ENCODE peak calls at places on chromosomes 6 and 20, in nine cellular contexts. One of them, this sample, is unnamed.

GRCh38 chr20:22106308-22106938 is 401.0 kb downstream of the PAX1 start:
- DNase-seq in GM23248: peak; percentile 61
- DNase-seq in GM12878: no peak
- DNase-seq in astrocyte: no peak
- DNase-seq in hepatocyte: peak; percentile 56
- DNase-seq in mammary epithelial cell: no peak
- DNase-seq in fibroblast of lung: no peak
- DNase-seq in neural progenitor cell: peak; percentile 50
- DNase-seq in MM.1S: peak; percentile 66
- DNase-seq in this sample: peak; percentile 18

GRCh38 chr6:84467296-84467695 is 239.9 kb upstream of the CEP162 start:
- DNase-seq in GM12878: no peak
- DNase-seq in neural progenitor cell: no peak
- DNase-seq in MM.1S: no peak
- DNase-seq in GM23248: no peak
- DNase-seq in hepatocyte: no peak
- DNase-seq in fibroblast of lung: peak; percentile 35
- DNase-seq in mammary epithelial cell: no peak
- DNase-seq in astrocyte: peak; percentile 17
- DNase-seq in this sample: no peak

GRCh38 chr6:149545258-149545753 is 537 bp downstream of the PPIL4 start:
- DNase-seq in astrocyte: peak; percentile 62
- DNase-seq in neural progenitor cell: peak; percentile 36
- DNase-seq in MM.1S: peak; percentile 10
- DNase-seq in fibroblast of lung: peak; percentile 70
- DNase-seq in GM23248: peak; percentile 89
- DNase-seq in GM12878: no peak
- DNase-seq in hepatocyte: peak; percentile 77
- DNase-seq in mammary epithelial cell: no peak
- DNase-seq in this sample: peak; percentile 70

GRCh38 chr6:13788820-13789219 is 25.5 kb downstream of the MCUR1 start:
- DNase-seq in GM12878: no peak
- DNase-seq in astrocyte: no peak
- DNase-seq in neural progenitor cell: no peak
- DNase-seq in fibroblast of lung: no peak
- DNase-seq in mammary epithelial cell: no peak
- DNase-seq in MM.1S: no peak
- DNase-seq in GM23248: no peak
- DNase-seq in hepatocyte: no peak
- DNase-seq in this sample: no peak

GRCh38 chr6:157089258-157089657 is 234.1 kb downstream of the TMEM242 start:
- DNase-seq in GM23248: peak; percentile 68
- DNase-seq in astrocyte: peak; percentile 46
- DNase-seq in neural progenitor cell: peak; percentile 90
- DNase-seq in MM.1S: no peak
- DNase-seq in hepatocyte: peak; percentile 16
- DNase-seq in GM12878: no peak
- DNase-seq in fibroblast of lung: peak; percentile 52
- DNase-seq in mammary epithelial cell: no peak
- DNase-seq in this sample: no peak

GRCh38 chr20:45337367-45338120 is 10.7 kb downstream of the SDC4 start:
- DNase-seq in GM12878: no peak
- DNase-seq in neural progenitor cell: no peak
- DNase-seq in MM.1S: no peak
- DNase-seq in fibroblast of lung: peak; percentile 98
- DNase-seq in mammary epithelial cell: peak; percentile 81
- DNase-seq in GM23248: peak; percentile 97
- DNase-seq in astrocyte: peak; percentile 96
- DNase-seq in hepatocyte: peak; percentile 77
- DNase-seq in this sample: no peak

GRCh38 chr6:15473741-15474161 is 189.1 kb downstream of the DTNBP1 start:
- DNase-seq in hepatocyte: no peak
- DNase-seq in neural progenitor cell: no peak
- DNase-seq in mammary epithelial cell: peak; percentile 64
- DNase-seq in astrocyte: peak; percentile 86
- DNase-seq in MM.1S: no peak
- DNase-seq in fibroblast of lung: peak; percentile 86
- DNase-seq in GM12878: no peak
- DNase-seq in GM23248: peak; percentile 88
- DNase-seq in this sample: no peak

GRCh38 chr6:166908812-166909211 is 47.5 kb downstream of the RNASET2 start:
- DNase-seq in GM23248: no peak
- DNase-seq in neural progenitor cell: no peak
- DNase-seq in mammary epithelial cell: no peak
- DNase-seq in astrocyte: no peak
- DNase-seq in GM12878: no peak
- DNase-seq in MM.1S: no peak
- DNase-seq in fibroblast of lung: no peak
- DNase-seq in hepatocyte: no peak
- DNase-seq in this sample: no peak

GRCh38 chr6:149500085-149500484 is 15.3 kb upstream of the ZC3H12D start:
- DNase-seq in neural progenitor cell: no peak
- DNase-seq in mammary epithelial cell: no peak
- DNase-seq in hepatocyte: no peak
- DNase-seq in fibroblast of lung: no peak
- DNase-seq in astrocyte: no peak
- DNase-seq in GM12878: no peak
- DNase-seq in GM23248: no peak
- DNase-seq in MM.1S: no peak
- DNase-seq in this sample: no peak

GRCh38 chr6:74222768-74223321 is 526.8 kb downstream of the CD109 start:
- DNase-seq in MM.1S: no peak
- DNase-seq in mammary epithelial cell: no peak
- DNase-seq in GM12878: no peak
- DNase-seq in hepatocyte: no peak
- DNase-seq in astrocyte: peak; percentile 21
- DNase-seq in fibroblast of lung: peak; percentile 25
- DNase-seq in GM23248: peak; percentile 9
- DNase-seq in neural progenitor cell: peak; percentile 58
- DNase-seq in this sample: no peak

GRCh38 chr6:152091851-152092341 is 284.4 kb downstream of the ESR1 start:
- DNase-seq in fibroblast of lung: peak; percentile 79
- DNase-seq in MM.1S: no peak
- DNase-seq in mammary epithelial cell: peak; percentile 79
- DNase-seq in neural progenitor cell: no peak
- DNase-seq in hepatocyte: no peak
- DNase-seq in astrocyte: peak; percentile 73
- DNase-seq in GM23248: peak; percentile 88
- DNase-seq in GM12878: no peak
- DNase-seq in this sample: no peak

GRCh38 chr6:84220809-84221409 is 6.5 kb downstream of the CEP162 start:
- DNase-seq in mammary epithelial cell: peak; percentile 11
- DNase-seq in fibroblast of lung: no peak
- DNase-seq in hepatocyte: peak; percentile 27
- DNase-seq in neural progenitor cell: peak; percentile 15
- DNase-seq in astrocyte: no peak
- DNase-seq in MM.1S: no peak
- DNase-seq in GM23248: peak; percentile 49
- DNase-seq in GM12878: no peak
- DNase-seq in this sample: peak; percentile 38

GRCh38 chr20:47354710-47355488 is 1.6 kb downstream of the ZMYND8 start:
- DNase-seq in MM.1S: no peak
- DNase-seq in mammary epithelial cell: peak; percentile 24
- DNase-seq in hepatocyte: no peak
- DNase-seq in GM23248: peak; percentile 44
- DNase-seq in fibroblast of lung: peak; percentile 41
- DNase-seq in astrocyte: no peak
- DNase-seq in neural progenitor cell: no peak
- DNase-seq in GM12878: no peak
- DNase-seq in this sample: no peak

GRCh38 chr20:51532577-51533191 is 9.8 kb downstream of the NFATC2 start:
- DNase-seq in fibroblast of lung: peak; percentile 72
- DNase-seq in GM23248: peak; percentile 86
- DNase-seq in GM12878: no peak
- DNase-seq in neural progenitor cell: no peak
- DNase-seq in hepatocyte: no peak
- DNase-seq in astrocyte: peak; percentile 54
- DNase-seq in mammary epithelial cell: no peak
- DNase-seq in MM.1S: no peak
- DNase-seq in this sample: no peak
- H4K20me1 ChIP-seq in fibroblast of lung: no peaks in the 10 kb centered on the region
- H4K20me1 ChIP-seq in GM23248: no peaks in the 10 kb centered on the region
- H4K20me1 ChIP-seq in GM12878: no peaks in the 10 kb centered on the region
- H4K20me1 ChIP-seq in neural progenitor cell: no peaks in the 10 kb centered on the region
- H4K20me1 ChIP-seq in hepatocyte: peaks cover 3% of the 10 kb centered on the region
- H4K20me1 ChIP-seq in astrocyte: peaks cover 3% of the 10 kb centered on the region
- H4K20me1 ChIP-seq in mammary epithelial cell: no peaks in the 10 kb centered on the region
- H4K20me1 ChIP-seq in MM.1S: peaks cover 6% of the 10 kb centered on the region
- H4K20me1 ChIP-seq in this sample: no peaks in the 10 kb centered on the region

GRCh38 chr20:59135093-59135492 is 28.5 kb upstream of the ZNF831 start:
- DNase-seq in hepatocyte: no peak
- DNase-seq in GM23248: no peak
- DNase-seq in astrocyte: no peak
- DNase-seq in fibroblast of lung: no peak
- DNase-seq in MM.1S: no peak
- DNase-seq in GM12878: no peak
- DNase-seq in mammary epithelial cell: peak; percentile 48
- DNase-seq in neural progenitor cell: no peak
- DNase-seq in this sample: no peak

GRCh38 chr20:59139998-59140397 is 23.6 kb upstream of the ZNF831 start:
- DNase-seq in GM23248: no peak
- DNase-seq in hepatocyte: no peak
- DNase-seq in fibroblast of lung: no peak
- DNase-seq in MM.1S: no peak
- DNase-seq in neural progenitor cell: no peak
- DNase-seq in mammary epithelial cell: no peak
- DNase-seq in astrocyte: no peak
- DNase-seq in GM12878: no peak
- DNase-seq in this sample: no peak

GRCh38 chr20:59136027-59136426 is 27.6 kb upstream of the ZNF831 start:
- DNase-seq in MM.1S: no peak
- DNase-seq in astrocyte: no peak
- DNase-seq in mammary epithelial cell: no peak
- DNase-seq in fibroblast of lung: no peak
- DNase-seq in hepatocyte: no peak
- DNase-seq in GM23248: no peak
- DNase-seq in neural progenitor cell: no peak
- DNase-seq in GM12878: no peak
- DNase-seq in this sample: no peak

GRCh38 chr20:59138114-59138602 is 25.5 kb upstream of the ZNF831 start:
- DNase-seq in GM12878: no peak
- DNase-seq in mammary epithelial cell: no peak
- DNase-seq in MM.1S: no peak
- DNase-seq in GM23248: no peak
- DNase-seq in hepatocyte: no peak
- DNase-seq in neural progenitor cell: no peak
- DNase-seq in fibroblast of lung: no peak
- DNase-seq in astrocyte: no peak
- DNase-seq in this sample: no peak

DNA sequence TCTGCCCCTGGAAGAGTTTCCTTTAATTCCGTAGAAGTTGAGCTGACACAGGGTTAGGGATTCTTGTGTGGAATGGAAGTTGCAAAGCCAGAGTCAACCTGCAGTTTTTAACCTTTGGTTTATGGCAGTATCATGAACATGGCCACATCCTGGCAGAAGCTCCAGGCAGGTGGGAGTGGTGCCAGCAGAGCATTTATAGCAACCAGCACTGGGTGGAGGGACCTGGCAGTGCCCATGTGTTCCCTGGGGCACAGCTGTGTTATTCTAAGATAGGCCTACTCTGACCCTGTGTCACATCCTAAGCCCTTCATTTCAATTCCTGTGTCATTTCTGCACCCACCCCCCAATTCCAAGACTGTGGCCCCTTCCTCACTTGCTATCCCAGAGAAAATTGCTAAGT is 26.1 kb upstream of the ZNF831 start:
- DNase-seq in GM12878: no peak
- DNase-seq in astrocyte: no peak
- DNase-seq in neural progenitor cell: no peak
- DNase-seq in mammary epithelial cell: no peak
- DNase-seq in MM.1S: no peak
- DNase-seq in GM23248: no peak
- DNase-seq in hepatocyte: no peak
- DNase-seq in fibroblast of lung: no peak
- DNase-seq in this sample: no peak
- H3K9me3 ChIP-seq in GM12878: no peaks in the 10 kb centered on the region
- H3K9me3 ChIP-seq in astrocyte: peaks cover 5% of the 10 kb centered on the region
- H3K9me3 ChIP-seq in neural progenitor cell: no peaks in the 10 kb centered on the region
- H3K9me3 ChIP-seq in mammary epithelial cell: no peaks in the 10 kb centered on the region
- H3K9me3 ChIP-seq in MM.1S: no peaks in the 10 kb centered on the region
- H3K9me3 ChIP-seq in GM23248: no peaks in the 10 kb centered on the region
- H3K9me3 ChIP-seq in hepatocyte: no peaks in the 10 kb centered on the region
- H3K9me3 ChIP-seq in fibroblast of lung: no peaks in the 10 kb centered on the region
- H3K9me3 ChIP-seq in this sample: no peaks in the 10 kb centered on the region

DNA sequence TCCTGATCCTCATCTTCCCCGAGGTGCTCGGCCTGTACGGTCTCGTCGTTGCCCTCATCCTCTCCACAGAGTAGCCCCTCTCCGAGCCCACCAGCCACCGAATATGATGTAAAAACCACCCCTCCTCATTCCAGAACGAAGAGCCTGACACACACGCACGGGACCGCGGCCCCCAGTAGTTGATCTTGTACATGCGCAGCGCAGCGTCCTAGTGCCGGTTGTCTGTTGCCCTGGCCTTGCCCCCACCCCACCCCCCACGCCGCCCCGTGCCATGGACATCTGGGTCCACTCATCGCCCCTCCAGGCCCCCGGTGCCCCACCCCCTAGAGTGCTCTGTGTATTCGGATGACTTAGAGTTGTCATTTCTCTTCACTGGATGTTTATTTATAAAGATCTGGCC is 5.2 kb upstream of the PRPH2 start:
- DNase-seq in neural progenitor cell: no peak
- DNase-seq in GM12878: no peak
- DNase-seq in hepatocyte: no peak
- DNase-seq in astrocyte: no peak
- DNase-seq in GM23248: peak; percentile 47
- DNase-seq in MM.1S: no peak
- DNase-seq in mammary epithelial cell: no peak
- DNase-seq in fibroblast of lung: no peak
- DNase-seq in this sample: no peak
- H3K27ac ChIP-seq in neural progenitor cell: no peak overlapping the region
- H3K27ac ChIP-seq in GM12878: no peak overlapping the region
- H3K27ac ChIP-seq in hepatocyte: no peak overlapping the region
- H3K27ac ChIP-seq in astrocyte: no peak overlapping the region
- H3K27ac ChIP-seq in GM23248: peak overlapping the region; percentile 91
- H3K27ac ChIP-seq in MM.1S: no peak overlapping the region
- H3K27ac ChIP-seq in mammary epithelial cell: no peak overlapping the region
- H3K27ac ChIP-seq in fibroblast of lung: peak overlapping the region; percentile 84
- H3K27ac ChIP-seq in this sample: no peak overlapping the region

DNA sequence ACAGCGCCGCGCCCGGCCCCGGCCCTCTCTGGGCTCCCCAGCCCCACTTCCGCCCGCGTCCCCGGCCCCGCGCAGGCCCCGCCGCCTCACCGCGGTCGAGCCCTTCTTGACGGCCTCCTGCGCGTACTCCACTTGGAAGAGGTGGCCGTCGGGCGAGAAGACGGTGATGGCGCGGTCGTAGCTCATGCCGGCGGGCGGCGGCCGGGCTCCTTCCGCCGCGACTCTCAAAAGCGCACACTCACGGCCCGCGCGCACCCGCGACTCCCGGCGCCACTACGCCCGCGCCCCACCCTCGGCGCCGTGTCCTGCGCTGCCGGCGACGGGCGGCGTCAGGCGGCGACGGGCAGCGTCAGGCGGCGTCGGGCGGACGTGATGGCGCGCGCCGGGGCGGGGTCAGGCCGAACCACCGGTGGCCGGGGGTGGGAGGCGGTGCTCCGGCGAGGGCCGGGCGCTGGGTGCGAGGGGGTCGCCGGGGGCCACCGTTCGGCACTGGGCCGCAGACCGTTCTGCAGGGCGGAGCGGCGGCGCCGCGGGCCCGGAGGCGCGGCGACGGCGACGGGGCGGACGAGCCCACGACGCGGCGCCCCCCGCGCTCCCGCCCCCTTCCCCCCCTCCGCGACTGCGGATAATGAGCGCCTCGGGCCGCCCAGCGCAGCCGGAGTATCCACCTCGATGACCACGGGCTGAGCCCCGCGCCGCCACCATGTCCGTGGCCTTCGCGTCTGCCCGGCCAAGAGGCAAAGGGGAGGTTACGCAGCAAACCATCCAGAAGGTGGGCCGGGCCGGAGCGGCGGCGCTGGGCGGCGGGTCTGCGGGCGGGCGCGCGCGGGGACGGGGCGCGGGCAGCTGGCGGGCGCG is at the start of the genes PSMA7 and SS18L1:
- DNase-seq in MM.1S: peak; percentile 91
- DNase-seq in neural progenitor cell: peak; percentile 94
- DNase-seq in GM12878: no peak
- DNase-seq in hepatocyte: peak; percentile 96
- DNase-seq in mammary epithelial cell: peak; percentile 86
- DNase-seq in GM23248: peak; percentile 97
- DNase-seq in fibroblast of lung: peak; percentile 87
- DNase-seq in astrocyte: peak; percentile 76
- DNase-seq in this sample: peak; percentile 93
- H4K20me1 ChIP-seq in MM.1S: peaks cover 31% of the 10 kb centered on the region
- H4K20me1 ChIP-seq in neural progenitor cell: peaks cover 84% of the 10 kb centered on the region
- H4K20me1 ChIP-seq in GM12878: peaks cover 16% of the 10 kb centered on the region
- H4K20me1 ChIP-seq in hepatocyte: peaks cover 80% of the 10 kb centered on the region
- H4K20me1 ChIP-seq in mammary epithelial cell: peaks cover 6% of the 10 kb centered on the region
- H4K20me1 ChIP-seq in GM23248: peaks cover 15% of the 10 kb centered on the region
- H4K20me1 ChIP-seq in fibroblast of lung: peaks cover 2% of the 10 kb centered on the region
- H4K20me1 ChIP-seq in astrocyte: peaks cover 79% of the 10 kb centered on the region
- H4K20me1 ChIP-seq in this sample: peaks cover 26% of the 10 kb centered on the region